ENCODE peak calls at places on chromosome 2, in nine cellular contexts. S is spleen, X is K562, D is sigmoid colon, M is prostate gland, L is HCT116, H is suprapubic skin, K is GM12892, T is GM23338. R is an unnamed sample.

GRCh38 chr2:33371304-33372090 is 105.0 kb upstream of the RASGRP3 start:
- DNase-seq in D (no peak), S (no peak), M (no peak), T (no peak), L (no peak), X (no peak), H (no peak), K (no peak), R (no peak)

GRCh38 chr2:127431408-127432023 is 13.3 kb downstream of the PROC start:
- DNase-seq in S (no peak), H (no peak), K (no peak), T (no peak), M (no peak), X (no peak), D (no peak), L (no peak), R (no peak)

GRCh38 chr2:10166489-10167295 is 44.2 kb downstream of the RRM2 start:
- DNase-seq in X (no peak), H (no peak), D (no peak), K (no peak), M (no peak), L (no peak), T (no peak), S (peak), R (no peak)

GRCh38 chr2:201964631-201965206 is 68.9 kb upstream of the FZD7 start:
- DNase-seq in X (no peak), K (no peak), D (peak), T (no peak), L (no peak), S (no peak), M (no peak), H (no peak), R (no peak)

GRCh38 chr2:239774933-239775622 is 250.1 kb downstream of the NDUFA10 start:
- DNase-seq in L (no peak), M (no peak), T (no peak), X (no peak), S (no peak), D (peak), H (peak), K (no peak), R (no peak)

GRCh38 chr2:75589344-75590105 is 28.8 kb upstream of the EVA1A start:
- DNase-seq in T (no peak), H (no peak), X (no peak), S (no peak), K (no peak), M (no peak), L (no peak), D (no peak), R (no peak)

GRCh38 chr2:113284481-113284880 is 5.8 kb upstream of the PAX8 start:
- DNase-seq in D (no peak), L (no peak), H (no peak), X (no peak), T (no peak), M (no peak), K (no peak), S (no peak), R (no peak)

GRCh38 chr2:88210132-88211004 is 40.2 kb downstream of the THNSL2 start:
- DNase-seq in L (no peak), D (no peak), H (no peak), X (no peak), M (no peak), T (no peak), K (no peak), S (no peak), R (no peak)

GRCh38 chr2:19839438-19839837 is 62.3 kb downstream of the TTC32 start:
- DNase-seq in M (no peak), L (no peak), H (no peak), X (no peak), S (no peak), D (no peak), T (no peak), K (no peak), R (no peak)

GRCh38 chr2:100817388-100817985 is 2.5 kb upstream of the NPAS2 start:
- DNase-seq in X (no peak), D (no peak), M (no peak), K (no peak), T (no peak), L (no peak), S (no peak), H (no peak), R (no peak)

GRCh38 chr2:100820346-100821254 is 661 bp downstream of the NPAS2 start:
- DNase-seq in S (no peak), X (no peak), L (no peak), H (no peak), T (peak), M (no peak), K (peak), D (no peak), R (peak)

GRCh38 chr2:100819365-100820345 is at the start of gene NPAS2:
- DNase-seq in X (peak), S (no peak), K (peak), H (no peak), L (no peak), M (peak), T (peak), D (peak), R (peak)

GRCh38 chr2:100818003-100818605 is 1.8 kb upstream of the NPAS2 start:
- DNase-seq in X (no peak), H (no peak), K (no peak), L (peak), T (no peak), M (peak), D (no peak), S (no peak), R (no peak)

DNA sequence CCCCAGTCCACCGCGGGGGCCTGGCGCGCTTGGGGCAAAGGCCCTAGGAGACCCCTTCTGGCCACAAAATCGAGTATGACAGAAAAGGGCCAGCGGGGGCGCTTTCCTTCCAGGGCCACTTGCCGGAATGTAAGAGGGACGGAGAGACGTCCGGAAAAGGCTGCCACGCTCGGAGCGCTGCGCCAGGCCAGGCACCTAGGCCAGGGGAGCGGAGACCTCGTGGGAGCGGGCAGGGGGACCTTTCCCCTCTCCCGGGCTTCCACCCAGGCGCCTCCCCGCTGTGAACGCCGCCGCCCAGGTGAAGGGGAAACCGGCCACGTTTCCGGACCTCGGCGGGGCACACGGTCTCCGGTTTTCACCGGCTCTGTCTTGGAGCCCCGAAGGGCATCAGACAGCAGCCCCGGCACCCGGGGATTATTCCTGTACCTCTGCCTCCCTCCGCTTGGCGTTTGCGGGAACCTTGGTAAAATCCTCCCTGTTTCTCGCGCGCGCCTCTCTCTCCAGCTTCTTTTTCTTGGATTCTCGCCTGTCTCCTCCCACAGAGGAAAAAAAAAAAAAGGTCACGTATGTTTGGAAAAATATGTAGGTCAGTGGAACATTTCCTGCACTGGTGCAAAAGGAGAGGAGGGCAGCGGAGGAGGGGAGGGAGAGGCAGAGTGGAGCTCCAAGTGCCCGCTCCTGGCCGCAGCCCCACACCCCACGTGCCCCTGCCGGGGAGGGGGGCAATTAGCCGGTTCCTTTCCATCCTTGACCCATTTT is 1.2 kb upstream of the NPAS2 start:
- DNase-seq in S (no peak), T (peak), L (peak), D (peak), X (no peak), M (peak), K (peak), H (no peak), R (peak)
- TF ChIP-seq POLR2AphosphoS5 in S (peak), T (no peak), L (peak), D (peak), X (no peak), M (peak), K (no peak), H (no peak), R (peak)

DNA sequence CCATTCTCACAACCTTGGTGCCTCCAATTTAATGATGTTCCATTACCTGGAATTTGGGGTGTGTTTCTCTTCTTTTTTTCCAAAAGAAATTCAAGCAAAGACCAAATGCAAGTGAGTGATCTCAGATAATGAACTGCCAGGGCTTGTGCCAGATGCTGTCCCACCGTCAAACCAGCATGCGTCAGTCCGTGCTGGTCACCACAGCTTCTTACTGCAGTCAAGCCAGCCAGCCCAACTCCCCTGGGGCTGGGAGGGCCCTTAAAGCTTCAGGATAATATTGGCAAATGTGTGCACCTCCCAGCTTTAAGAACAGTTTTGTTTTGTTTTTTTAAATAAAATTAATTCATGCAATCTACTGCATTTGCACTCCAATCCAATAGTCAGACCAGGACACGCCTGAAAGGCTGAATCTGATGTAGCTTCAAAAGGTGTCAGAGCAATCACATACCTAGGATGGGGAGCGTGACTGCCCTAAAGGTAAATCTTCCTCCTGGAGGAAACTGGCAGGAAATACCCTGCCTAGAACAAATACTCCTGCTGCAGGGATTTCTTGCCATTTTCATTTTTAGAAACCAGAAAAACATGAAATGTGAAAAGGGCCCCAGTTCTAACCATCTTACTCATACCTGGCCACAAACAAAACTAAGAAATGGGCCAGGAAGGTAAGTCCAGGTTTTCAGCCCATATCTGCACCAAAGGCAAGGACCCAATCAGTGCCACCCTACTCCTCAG is 26.9 kb upstream of the SP3 start:
- DNase-seq in D (peak), S (no peak), T (no peak), L (no peak), X (no peak), K (no peak), H (peak), M (no peak), R (peak)
- TF ChIP-seq POLR2AphosphoS5 in D (no peak), S (no peak), T (no peak), L (no peak), X (no peak), K (no peak), H (no peak), M (no peak), R (no peak)

DNA sequence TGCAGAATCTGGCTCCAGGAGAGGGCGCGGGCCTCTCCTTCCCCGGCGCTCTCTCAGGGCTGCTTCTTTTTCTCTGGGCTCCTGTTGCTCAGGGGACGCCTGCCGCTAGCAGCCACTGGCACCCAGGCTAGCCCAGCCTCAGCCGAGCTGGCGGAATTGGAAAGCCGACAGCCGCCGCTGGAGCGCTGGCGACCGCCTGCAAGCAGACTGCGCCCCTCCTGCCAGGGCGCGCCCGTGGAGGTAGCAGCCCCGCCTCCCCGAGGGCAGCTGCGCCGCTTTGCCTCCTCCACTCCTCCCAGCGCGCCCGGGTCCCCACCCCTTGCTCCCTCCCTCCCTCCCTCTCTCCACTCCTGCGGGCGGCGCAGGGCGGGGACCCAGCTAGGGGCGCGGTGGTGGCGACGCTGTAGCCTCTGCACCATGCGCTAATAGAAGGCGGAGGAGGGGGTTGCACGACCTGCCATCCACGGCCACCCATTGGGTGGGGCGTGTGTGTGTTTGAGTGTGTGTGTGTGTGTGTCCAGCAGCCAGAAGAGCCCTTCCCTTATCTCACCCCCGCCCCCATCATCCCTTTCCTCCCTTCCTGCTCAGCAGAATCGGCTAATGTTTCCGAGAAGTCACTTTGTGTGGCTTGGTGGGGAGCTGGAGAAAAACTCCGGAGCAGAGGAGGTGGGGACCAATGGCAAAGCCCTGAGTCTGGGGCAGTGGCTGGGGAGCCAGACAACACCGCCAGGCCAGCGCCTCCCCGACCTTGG is at the start of gene SCN9A:
- DNase-seq in M (peak), H (peak), L (no peak), X (peak), D (peak), T (peak), S (peak), K (no peak), R (peak)
- TF ChIP-seq POLR2AphosphoS5 in M (no peak), H (no peak), L (no peak), X (peak), D (peak), T (peak), S (peak), K (no peak), R (peak)

GRCh38 chr2:105611328-105611627 is 133.4 kb upstream of the NCK2 start:
- DNase-seq in T (no peak), H (no peak), L (no peak), K (no peak), M (no peak), D (no peak), S (no peak), X (no peak), R (no peak)
- TF ChIP-seq POLR2AphosphoS5 in T (no peak), H (no peak), L (no peak), K (no peak), M (no peak), D (no peak), S (no peak), X (no peak), R (no peak)

DNA sequence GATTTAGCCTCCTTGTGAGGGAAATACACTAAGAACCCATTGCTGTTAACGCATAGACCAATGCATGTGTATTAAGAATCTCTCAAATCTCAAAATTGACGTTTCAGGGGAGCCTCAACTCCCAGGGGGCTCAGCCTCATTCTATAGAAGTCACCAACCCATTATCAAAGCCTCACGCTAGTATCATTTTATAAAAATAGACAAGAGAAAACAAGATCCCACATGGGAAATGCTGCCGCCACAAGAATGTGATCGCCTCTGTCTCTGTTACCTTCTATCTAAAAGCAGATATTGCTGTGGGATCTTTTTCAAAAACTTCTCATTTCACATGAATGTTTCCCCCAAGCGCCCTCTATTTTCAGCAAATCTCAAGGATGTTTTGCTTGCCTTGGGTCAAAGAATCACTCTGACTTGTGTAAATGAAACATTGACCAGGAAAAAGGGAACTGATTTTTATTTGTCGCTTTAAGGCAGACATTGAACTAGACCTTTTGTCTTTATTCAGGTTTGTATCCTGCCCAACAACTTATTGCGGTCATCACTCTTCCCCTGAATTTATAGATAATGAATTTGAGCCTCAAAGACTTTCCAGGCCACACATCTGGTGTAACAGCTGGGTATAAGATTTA is 679.0 kb upstream of the ID2 start:
- DNase-seq in S (no peak), H (no peak), L (no peak), M (no peak), D (no peak), K (no peak), T (no peak), X (no peak), R (no peak)
- TF ChIP-seq POLR2AphosphoS5 in S (no peak), H (no peak), L (no peak), M (no peak), D (no peak), K (no peak), T (no peak), X (no peak), R (no peak)

DNA sequence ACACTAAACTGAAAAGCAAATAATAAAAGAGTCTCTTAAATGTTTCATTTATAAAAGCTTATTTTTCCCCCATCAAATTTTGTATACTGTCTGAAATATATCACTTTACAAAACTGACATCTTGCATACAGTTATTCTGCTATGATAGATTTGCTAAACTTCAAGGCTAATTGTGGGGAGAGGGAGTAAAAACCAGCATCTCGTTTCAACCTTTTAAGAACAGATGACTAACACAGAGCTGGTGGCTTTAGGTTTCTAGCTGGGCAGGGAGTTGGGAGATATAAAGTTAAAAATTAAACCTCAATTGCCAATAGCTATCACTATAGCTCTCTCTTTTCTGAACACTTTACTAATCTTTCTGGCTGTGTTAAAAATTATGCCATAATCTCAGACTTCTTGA is 23.5 kb downstream of the C1D start:
- DNase-seq in T (no peak), S (no peak), X (no peak), K (no peak), L (no peak), H (no peak), D (no peak), M (no peak), R (no peak)
- TF ChIP-seq POLR2AphosphoS5 in T (no peak), S (no peak), X (no peak), K (no peak), L (no peak), H (no peak), D (no peak), M (no peak), R (no peak)

DNA sequence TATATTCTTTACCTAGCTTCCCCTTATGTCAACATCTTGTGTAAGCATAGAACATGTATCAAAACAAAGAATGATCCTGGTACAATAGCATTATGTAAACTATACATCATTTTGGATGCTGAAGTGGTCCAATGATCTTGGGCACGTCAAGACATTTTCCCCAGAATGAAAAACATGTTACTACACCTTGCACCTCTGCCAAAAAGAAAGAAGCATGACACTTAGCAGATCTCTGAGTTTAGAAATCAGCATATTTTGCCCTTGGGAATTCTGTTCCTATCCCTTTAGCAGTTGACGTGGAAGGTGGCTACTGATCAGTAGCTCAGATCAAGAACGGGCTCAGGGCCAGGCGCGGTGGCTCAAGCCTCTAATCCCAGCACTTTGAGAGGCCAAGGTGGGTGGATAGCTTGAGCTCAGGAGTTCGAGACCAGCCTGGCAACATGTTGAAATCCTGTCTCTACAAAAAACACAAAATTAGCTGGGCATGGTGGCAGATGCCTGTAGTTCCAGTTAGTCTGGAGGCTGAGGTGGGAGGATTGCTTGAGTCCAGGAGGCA is 1.7 kb upstream of the LCLAT1 start:
- DNase-seq in X (no peak), K (no peak), H (peak), L (no peak), M (no peak), D (no peak), S (no peak), T (no peak), R (no peak)
- TF ChIP-seq POLR2AphosphoS5 in X (no peak), K (no peak), H (peak), L (no peak), M (no peak), D (no peak), S (no peak), T (no peak), R (no peak)

GRCh38 chr2:29580223-29580622 is 341.2 kb downstream of the ALK start:
- DNase-seq in S (no peak), T (no peak), L (no peak), D (no peak), M (no peak), X (no peak), K (no peak), H (no peak), R (no peak)
- TF ChIP-seq POLR2AphosphoS5 in S (no peak), T (no peak), L (no peak), D (no peak), M (no peak), X (no peak), K (no peak), H (no peak), R (no peak)

DNA sequence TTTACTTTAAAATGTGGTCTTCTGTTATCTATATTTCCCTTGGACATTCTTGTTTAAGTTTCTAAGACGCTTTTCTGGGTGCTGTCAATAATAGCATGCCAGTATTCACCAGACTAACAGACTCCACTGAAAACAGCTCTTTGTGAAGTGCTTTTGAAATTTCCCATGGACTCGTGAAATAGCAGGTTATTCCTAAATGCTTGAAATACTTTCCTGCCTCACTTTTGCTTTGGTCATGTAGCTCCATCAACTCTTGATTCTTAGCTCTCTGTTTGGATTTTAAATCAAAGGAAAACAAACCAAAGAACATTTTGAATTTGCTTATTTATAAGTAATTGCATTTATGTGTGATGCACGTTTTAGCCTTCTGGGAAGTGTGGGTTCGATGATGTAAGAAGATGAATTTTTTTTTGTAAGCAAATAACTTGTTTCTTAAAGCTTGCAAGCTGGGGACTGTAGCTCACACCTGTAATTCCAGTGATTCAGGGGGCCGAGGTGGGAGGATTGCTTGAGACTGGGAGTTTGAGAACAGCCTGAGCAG is 147.8 kb downstream of the WDSUB1 start:
- DNase-seq in M (no peak), S (no peak), D (no peak), K (no peak), X (no peak), T (no peak), L (no peak), H (no peak), R (no peak)
- TF ChIP-seq POLR2AphosphoS5 in M (no peak), S (no peak), D (no peak), K (no peak), X (no peak), T (no peak), L (no peak), H (no peak), R (no peak)

R was measured in transverse colon.